ENCODE peak calls at places on chromosomes 4 and X, in five cellular contexts. O is SK-N-SH, X is GM23338, I is neural progenitor cell, R is PC-3. P is an unnamed sample.

GRCh38 chr4:112952301-112952700 is 97.2 kb upstream of the ANK2 start:
- DNase-seq in O (no peak), X (no peak), I (no peak), R (no peak), P (no peak)

GRCh38 chrX:69238153-69238959 is 73.1 kb upstream of the PJA1 start:
- DNase-seq in O (peak; percentile 73), X (no peak), I (no peak), R (no peak), P (no peak)

GRCh38 chr4:167524091-167524490 is 289.8 kb upstream of the SPOCK3 start:
- DNase-seq in O (no peak), X (no peak), I (no peak), R (no peak), P (no peak)

GRCh38 chr4:172982151-172982590 is 186.4 kb upstream of the GALNT7 start:
- DNase-seq in O (no peak), X (no peak), I (no peak), R (peak; percentile 92), P (peak; percentile 83)

GRCh38 chrX:19839770-19840254 is 47.6 kb downstream of the SH3KBP1 start:
- DNase-seq in O (no peak), X (no peak), I (no peak), R (peak; percentile 72), P (peak; percentile 68)

GRCh38 chr4:65170768-65171514 is 499.3 kb downstream of the EPHA5 start:
- DNase-seq in O (no peak), X (no peak), I (no peak), R (no peak), P (no peak)

GRCh38 chr4:57044996-57045395 is 65.2 kb downstream of the IGFBP7 start:
- DNase-seq in O (no peak), X (no peak), I (no peak), R (peak; percentile 69), P (no peak)

GRCh38 chr4:30256105-30256828 is 463.9 kb upstream of the PCDH7 start:
- DNase-seq in O (no peak), X (peak; percentile 13), I (no peak), R (peak; percentile 40), P (no peak)

GRCh38 chr4:187484186-187484585 is 511.4 kb upstream of the ZFP42 start:
- DNase-seq in O (no peak), X (no peak), I (no peak), R (no peak), P (no peak)
- H3F3A ChIP-seq in O (peaks cover 14% of the 10 kb centered on the region), X (no peaks in the 10 kb centered on the region), I (no peaks in the 10 kb centered on the region), R (peaks cover 5% of the 10 kb centered on the region), P (no peaks in the 10 kb centered on the region)

GRCh38 chrX:129754266-129755024 is 15.7 kb downstream of the XPNPEP2 start:
- DNase-seq in O (no peak), X (peak; percentile 65), I (peak; percentile 46), R (no peak), P (no peak)
- TF ChIP-seq CTCF in O (peak; percentile 37), X (peak; percentile 68), I (peak; percentile 63), R (peak; percentile 50), P (peak; percentile 32)

DNA sequence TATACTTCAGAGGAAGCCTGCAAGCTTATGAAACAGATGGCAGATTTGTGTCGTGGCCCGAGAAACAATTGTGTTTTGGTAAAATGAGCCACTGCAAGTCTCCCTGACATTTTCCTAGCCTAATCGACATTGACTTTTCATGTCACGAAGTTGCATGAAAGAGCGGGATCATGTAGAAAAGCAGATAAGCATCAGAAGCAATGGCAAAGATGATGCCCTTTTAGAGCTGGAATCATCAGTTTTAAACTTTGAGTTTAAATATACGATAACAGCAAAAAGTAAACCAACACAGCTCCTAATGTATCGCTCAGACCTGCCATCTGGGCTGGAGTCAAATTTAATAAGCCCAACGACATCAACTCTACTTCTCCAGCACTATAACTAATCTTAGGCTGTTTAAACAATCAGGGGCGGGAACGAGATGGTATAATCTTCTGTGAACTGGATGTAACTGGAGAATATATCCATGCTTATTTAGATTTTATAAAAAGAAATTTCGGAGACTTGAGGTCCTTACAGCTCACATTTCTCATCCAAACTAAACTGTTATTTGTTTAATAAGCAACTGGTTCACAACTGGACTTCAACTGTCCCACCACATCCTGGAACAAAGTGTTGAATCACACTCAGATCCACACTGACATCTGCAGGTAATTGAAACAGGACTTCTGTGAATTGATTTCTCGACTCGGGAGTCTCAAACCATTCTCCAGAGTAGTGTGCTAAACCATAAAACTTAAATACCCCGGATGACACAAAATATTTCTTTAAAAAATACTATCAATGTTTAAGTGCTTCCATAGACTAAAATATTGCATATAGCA is 95.1 kb upstream of the PLAC1 start:
- DNase-seq in O (no peak), X (no peak), I (no peak), R (peak; percentile 79), P (no peak)
- H3K4me3 ChIP-seq in O (no peak overlapping the region), X (no peak overlapping the region), I (no peak overlapping the region), R (peak overlapping the region; percentile 50), P (no peak overlapping the region)

DNA sequence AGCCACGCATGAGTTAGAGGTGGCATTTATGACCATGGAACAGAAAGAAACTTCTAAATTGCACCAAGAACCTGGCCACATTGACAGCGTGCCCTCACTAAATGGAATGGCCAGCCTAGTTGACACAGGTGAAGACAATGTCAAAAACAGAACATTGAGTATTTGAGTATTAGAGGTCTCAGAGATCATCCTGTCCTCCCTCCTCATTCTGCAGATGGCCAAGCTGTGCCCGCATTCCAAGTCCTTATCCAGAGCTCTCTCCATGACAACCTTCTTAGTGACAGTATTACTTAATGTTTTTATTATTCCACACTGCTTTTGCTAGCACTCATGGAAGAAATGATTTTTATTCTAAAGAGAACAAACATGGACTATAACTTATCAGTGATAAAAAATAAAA is 9.9 kb upstream of the CCDC110 start:
- DNase-seq in O (no peak), X (no peak), I (no peak), R (no peak), P (no peak)
- H3F3A ChIP-seq in O (no peaks in the 10 kb centered on the region), X (no peaks in the 10 kb centered on the region), I (no peaks in the 10 kb centered on the region), R (no peaks in the 10 kb centered on the region), P (peaks cover 36% of the 10 kb centered on the region)